ENCODE peak calls at places on chromosome 17, in ten cellular contexts. One of them, this sample, is unnamed. For H3K4me1, the result is how much of the 10 kb centered on the place peaks cover.

GRCh38 chr17:58300336-58300735 is 19.6 kb upstream of the MPO start:
- DNase-seq in left ventricle myocardium inferior: no peak
- DNase-seq in astrocyte: no peak
- DNase-seq in sigmoid colon: peak
- DNase-seq in kidney: peak
- DNase-seq in neural progenitor cell: no peak
- DNase-seq in CD8-positive, alpha-beta T cell: no peak
- DNase-seq in Peyer's patch: no peak
- DNase-seq in mucosa of descending colon: no peak
- DNase-seq in fibroblast of lung: no peak
- DNase-seq in this sample: no peak

GRCh38 chr17:49520386-49521087 is 25.4 kb downstream of the NGFR start:
- DNase-seq in left ventricle myocardium inferior: no peak
- DNase-seq in CD8-positive, alpha-beta T cell: no peak
- DNase-seq in astrocyte: no peak
- DNase-seq in sigmoid colon: no peak
- DNase-seq in mucosa of descending colon: no peak
- DNase-seq in fibroblast of lung: no peak
- DNase-seq in Peyer's patch: no peak
- DNase-seq in neural progenitor cell: no peak
- DNase-seq in kidney: no peak
- DNase-seq in this sample: peak

GRCh38 chr17:56710986-56711385 is 117.5 kb downstream of the NOG start:
- DNase-seq in astrocyte: no peak
- DNase-seq in neural progenitor cell: no peak
- DNase-seq in sigmoid colon: no peak
- DNase-seq in Peyer's patch: no peak
- DNase-seq in fibroblast of lung: no peak
- DNase-seq in left ventricle myocardium inferior: no peak
- DNase-seq in kidney: no peak
- DNase-seq in CD8-positive, alpha-beta T cell: no peak
- DNase-seq in mucosa of descending colon: no peak
- DNase-seq in this sample: no peak

GRCh38 chr17:18267927-18268711 is 7.7 kb downstream of the MIEF2 start:
- DNase-seq in left ventricle myocardium inferior: no peak
- DNase-seq in mucosa of descending colon: no peak
- DNase-seq in CD8-positive, alpha-beta T cell: no peak
- DNase-seq in neural progenitor cell: peak
- DNase-seq in astrocyte: peak
- DNase-seq in kidney: no peak
- DNase-seq in fibroblast of lung: no peak
- DNase-seq in Peyer's patch: no peak
- DNase-seq in sigmoid colon: no peak
- DNase-seq in this sample: no peak

GRCh38 chr17:1367351-1367745 is 32.7 kb downstream of the YWHAE start:
- DNase-seq in left ventricle myocardium inferior: no peak
- DNase-seq in sigmoid colon: no peak
- DNase-seq in Peyer's patch: no peak
- DNase-seq in mucosa of descending colon: no peak
- DNase-seq in astrocyte: peak
- DNase-seq in CD8-positive, alpha-beta T cell: no peak
- DNase-seq in fibroblast of lung: no peak
- DNase-seq in neural progenitor cell: peak
- DNase-seq in kidney: peak
- DNase-seq in this sample: no peak

GRCh38 chr17:45783593-45784292 is 377 bp upstream of the CRHR1 start:
- DNase-seq in CD8-positive, alpha-beta T cell: no peak
- DNase-seq in fibroblast of lung: no peak
- DNase-seq in astrocyte: no peak
- DNase-seq in kidney: no peak
- DNase-seq in Peyer's patch: no peak
- DNase-seq in neural progenitor cell: peak
- DNase-seq in sigmoid colon: no peak
- DNase-seq in left ventricle myocardium inferior: peak
- DNase-seq in mucosa of descending colon: no peak
- DNase-seq in this sample: peak

GRCh38 chr17:77491921-77492445 is 351.2 kb downstream of the SEC14L1 start:
- DNase-seq in CD8-positive, alpha-beta T cell: peak
- DNase-seq in sigmoid colon: peak
- DNase-seq in kidney: peak
- DNase-seq in fibroblast of lung: no peak
- DNase-seq in neural progenitor cell: no peak
- DNase-seq in left ventricle myocardium inferior: peak
- DNase-seq in astrocyte: no peak
- DNase-seq in Peyer's patch: peak
- DNase-seq in mucosa of descending colon: peak
- DNase-seq in this sample: peak

GRCh38 chr17:76690596-76691280 is 20.0 kb downstream of the MXRA7 start:
- DNase-seq in mucosa of descending colon: no peak
- DNase-seq in neural progenitor cell: peak
- DNase-seq in astrocyte: no peak
- DNase-seq in left ventricle myocardium inferior: no peak
- DNase-seq in CD8-positive, alpha-beta T cell: no peak
- DNase-seq in sigmoid colon: no peak
- DNase-seq in fibroblast of lung: no peak
- DNase-seq in kidney: no peak
- DNase-seq in Peyer's patch: no peak
- DNase-seq in this sample: peak

GRCh38 chr17:48530887-48531272 is at the start of gene HOXB1:
- DNase-seq in astrocyte: no peak
- DNase-seq in kidney: no peak
- DNase-seq in neural progenitor cell: no peak
- DNase-seq in CD8-positive, alpha-beta T cell: no peak
- DNase-seq in mucosa of descending colon: no peak
- DNase-seq in fibroblast of lung: no peak
- DNase-seq in left ventricle myocardium inferior: no peak
- DNase-seq in Peyer's patch: no peak
- DNase-seq in sigmoid colon: no peak
- DNase-seq in this sample: no peak

GRCh38 chr17:27855454-27855853 is 37.7 kb downstream of the LYRM9 start:
- DNase-seq in kidney: no peak
- DNase-seq in fibroblast of lung: no peak
- DNase-seq in astrocyte: no peak
- DNase-seq in left ventricle myocardium inferior: no peak
- DNase-seq in CD8-positive, alpha-beta T cell: no peak
- DNase-seq in mucosa of descending colon: no peak
- DNase-seq in Peyer's patch: no peak
- DNase-seq in sigmoid colon: no peak
- DNase-seq in neural progenitor cell: no peak
- DNase-seq in this sample: no peak

GRCh38 chr17:27856676-27857429 is 36.3 kb downstream of the LYRM9 start:
- DNase-seq in sigmoid colon: no peak
- DNase-seq in neural progenitor cell: no peak
- DNase-seq in fibroblast of lung: no peak
- DNase-seq in left ventricle myocardium inferior: no peak
- DNase-seq in CD8-positive, alpha-beta T cell: no peak
- DNase-seq in mucosa of descending colon: no peak
- DNase-seq in astrocyte: no peak
- DNase-seq in kidney: no peak
- DNase-seq in Peyer's patch: no peak
- DNase-seq in this sample: no peak

GRCh38 chr17:27849474-27850185 is 43.5 kb downstream of the LYRM9 start:
- DNase-seq in kidney: no peak
- DNase-seq in fibroblast of lung: no peak
- DNase-seq in CD8-positive, alpha-beta T cell: no peak
- DNase-seq in Peyer's patch: no peak
- DNase-seq in neural progenitor cell: no peak
- DNase-seq in astrocyte: no peak
- DNase-seq in sigmoid colon: no peak
- DNase-seq in left ventricle myocardium inferior: no peak
- DNase-seq in mucosa of descending colon: no peak
- DNase-seq in this sample: no peak

GRCh38 chr17:27853121-27853520 is 40.0 kb downstream of the LYRM9 start:
- DNase-seq in sigmoid colon: no peak
- DNase-seq in neural progenitor cell: no peak
- DNase-seq in Peyer's patch: no peak
- DNase-seq in CD8-positive, alpha-beta T cell: no peak
- DNase-seq in astrocyte: no peak
- DNase-seq in mucosa of descending colon: peak
- DNase-seq in kidney: no peak
- DNase-seq in fibroblast of lung: no peak
- DNase-seq in left ventricle myocardium inferior: no peak
- DNase-seq in this sample: no peak

DNA sequence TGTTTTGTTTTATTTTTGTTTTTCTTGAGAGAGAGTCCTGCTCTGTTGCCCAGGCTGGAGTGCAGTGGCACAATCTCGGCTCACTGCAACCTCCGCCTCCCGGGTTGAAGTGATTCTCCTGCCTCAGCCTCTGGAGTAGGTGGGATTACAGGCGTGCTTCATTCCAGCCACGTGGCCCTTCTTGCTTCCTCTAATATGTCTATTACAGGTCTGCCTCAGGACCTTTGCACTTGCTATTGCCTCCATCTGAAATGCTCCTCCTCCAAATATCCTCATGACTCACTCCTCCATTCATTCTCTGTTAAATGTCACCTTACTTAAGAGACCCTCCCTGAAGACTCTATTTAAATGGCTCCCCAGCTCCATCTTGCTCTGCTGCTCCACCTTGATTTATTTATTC is 39.0 kb downstream of the LYRM9 start:
- DNase-seq in Peyer's patch: no peak
- DNase-seq in astrocyte: no peak
- DNase-seq in sigmoid colon: no peak
- DNase-seq in CD8-positive, alpha-beta T cell: no peak
- DNase-seq in kidney: no peak
- DNase-seq in left ventricle myocardium inferior: no peak
- DNase-seq in fibroblast of lung: no peak
- DNase-seq in neural progenitor cell: no peak
- DNase-seq in mucosa of descending colon: no peak
- DNase-seq in this sample: no peak
- H3K4me1 ChIP-seq in Peyer's patch: under half
- H3K4me1 ChIP-seq in astrocyte: under half
- H3K4me1 ChIP-seq in sigmoid colon: under half
- H3K4me1 ChIP-seq in CD8-positive, alpha-beta T cell: under half
- H3K4me1 ChIP-seq in kidney: under half
- H3K4me1 ChIP-seq in left ventricle myocardium inferior: under half
- H3K4me1 ChIP-seq in fibroblast of lung: under half
- H3K4me1 ChIP-seq in neural progenitor cell: under half
- H3K4me1 ChIP-seq in mucosa of descending colon: under half
- H3K4me1 ChIP-seq in this sample: under half

GRCh38 chr17:21166599-21167265 is 40.0 kb downstream of the DHRS7B start:
- DNase-seq in Peyer's patch: no peak
- DNase-seq in mucosa of descending colon: no peak
- DNase-seq in sigmoid colon: no peak
- DNase-seq in kidney: no peak
- DNase-seq in CD8-positive, alpha-beta T cell: no peak
- DNase-seq in neural progenitor cell: no peak
- DNase-seq in astrocyte: peak
- DNase-seq in left ventricle myocardium inferior: no peak
- DNase-seq in fibroblast of lung: peak
- DNase-seq in this sample: no peak
- H3K4me3 ChIP-seq in Peyer's patch: no peak
- H3K4me3 ChIP-seq in mucosa of descending colon: no peak
- H3K4me3 ChIP-seq in sigmoid colon: no peak
- H3K4me3 ChIP-seq in kidney: no peak
- H3K4me3 ChIP-seq in CD8-positive, alpha-beta T cell: no peak
- H3K4me3 ChIP-seq in neural progenitor cell: no peak
- H3K4me3 ChIP-seq in astrocyte: no peak
- H3K4me3 ChIP-seq in left ventricle myocardium inferior: peak
- H3K4me3 ChIP-seq in fibroblast of lung: no peak
- H3K4me3 ChIP-seq in this sample: no peak

DNA sequence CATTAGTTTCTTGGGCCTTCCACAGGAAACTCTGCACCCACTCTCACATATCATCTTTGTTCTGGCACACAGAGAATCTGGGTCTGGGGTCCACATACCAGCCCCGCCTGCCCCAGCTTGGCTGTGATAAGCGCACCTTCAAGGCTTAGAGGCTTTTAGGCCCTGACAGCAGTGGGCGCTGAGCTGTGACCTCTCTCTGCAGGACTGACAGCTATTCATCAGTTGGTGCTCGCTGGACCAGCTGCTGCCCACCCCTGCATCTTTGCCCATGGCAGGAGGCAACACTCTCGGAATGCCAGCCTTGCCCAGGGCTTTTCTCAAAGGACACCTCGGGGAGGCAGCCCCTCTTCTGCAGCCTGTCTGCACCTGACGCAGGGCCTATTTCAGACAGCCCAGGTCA is 62.9 kb downstream of the SDK2 start:
- DNase-seq in Peyer's patch: no peak
- DNase-seq in CD8-positive, alpha-beta T cell: no peak
- DNase-seq in kidney: no peak
- DNase-seq in left ventricle myocardium inferior: no peak
- DNase-seq in fibroblast of lung: no peak
- DNase-seq in sigmoid colon: no peak
- DNase-seq in neural progenitor cell: no peak
- DNase-seq in astrocyte: no peak
- DNase-seq in mucosa of descending colon: no peak
- DNase-seq in this sample: no peak
- H3K4me1 ChIP-seq in Peyer's patch: under half
- H3K4me1 ChIP-seq in CD8-positive, alpha-beta T cell: under half
- H3K4me1 ChIP-seq in kidney: under half
- H3K4me1 ChIP-seq in left ventricle myocardium inferior: under half
- H3K4me1 ChIP-seq in fibroblast of lung: under half
- H3K4me1 ChIP-seq in sigmoid colon: under half
- H3K4me1 ChIP-seq in neural progenitor cell: under half
- H3K4me1 ChIP-seq in astrocyte: under half
- H3K4me1 ChIP-seq in mucosa of descending colon: under half
- H3K4me1 ChIP-seq in this sample: under half

DNA sequence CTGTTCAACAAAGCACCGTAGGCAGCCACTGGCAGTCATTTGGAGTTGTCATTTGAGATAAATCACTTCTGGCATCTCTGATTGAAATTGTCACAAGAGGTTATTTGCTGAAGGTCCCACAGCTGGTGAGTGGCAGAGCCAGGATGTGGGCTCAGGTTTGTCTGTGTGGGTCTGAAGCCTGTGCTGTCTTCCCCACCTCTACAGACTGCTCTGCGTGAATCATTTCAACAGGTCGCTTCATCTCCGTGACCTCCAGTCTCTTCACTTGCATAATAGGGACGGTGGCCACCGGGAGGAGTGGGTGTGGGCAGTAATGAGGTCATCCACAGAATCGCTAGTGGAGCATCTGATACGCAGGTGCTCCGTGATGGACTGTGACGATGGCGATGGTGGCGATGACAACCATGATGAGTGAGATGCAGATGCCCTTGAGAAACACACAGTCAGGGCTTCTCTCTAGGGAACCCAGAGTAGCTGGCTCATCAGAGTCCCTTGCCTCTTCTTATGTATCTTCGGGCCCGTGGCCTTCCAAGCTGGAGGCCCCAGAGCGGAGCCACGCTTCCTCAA is 120.2 kb downstream of the RAP1GAP2 start:
- DNase-seq in kidney: no peak
- DNase-seq in Peyer's patch: no peak
- DNase-seq in neural progenitor cell: no peak
- DNase-seq in fibroblast of lung: no peak
- DNase-seq in mucosa of descending colon: no peak
- DNase-seq in CD8-positive, alpha-beta T cell: no peak
- DNase-seq in astrocyte: no peak
- DNase-seq in left ventricle myocardium inferior: no peak
- DNase-seq in sigmoid colon: no peak
- DNase-seq in this sample: no peak
- H3K4me3 ChIP-seq in kidney: no peak
- H3K4me3 ChIP-seq in Peyer's patch: no peak
- H3K4me3 ChIP-seq in neural progenitor cell: no peak
- H3K4me3 ChIP-seq in fibroblast of lung: no peak
- H3K4me3 ChIP-seq in mucosa of descending colon: no peak
- H3K4me3 ChIP-seq in CD8-positive, alpha-beta T cell: no peak
- H3K4me3 ChIP-seq in astrocyte: no peak
- H3K4me3 ChIP-seq in left ventricle myocardium inferior: no peak
- H3K4me3 ChIP-seq in sigmoid colon: no peak
- H3K4me3 ChIP-seq in this sample: no peak

This sample was measured in aorta.